ENCODE peak calls at places on chromosomes 1 and 21, in seven cellular contexts. D, N, F, R, S, O and H are unnamed samples.

GRCh38 chr1:191851799-191852595 is 306.3 kb upstream of the RGS18 start:
- DNase-seq in D (no peak), N (no peak), F (no peak), R (no peak), S (no peak), O (no peak), H (no peak)

GRCh38 chr1:32695098-32695904 is 7.3 kb downstream of the SYNC start:
- DNase-seq in D (no peak), N (no peak), F (no peak), R (peak), S (no peak), O (peak), H (no peak)

GRCh38 chr1:217717959-217718358 is 86.8 kb downstream of the SPATA17 start:
- DNase-seq in D (no peak), N (no peak), F (peak), R (no peak), S (no peak), O (no peak), H (no peak)

GRCh38 chr1:96703186-96703585 is 18.4 kb upstream of the PTBP2 start:
- DNase-seq in D (no peak), N (no peak), F (no peak), R (no peak), S (no peak), O (no peak), H (no peak)

GRCh38 chr1:37946703-37947360 is at the start of gene INPP5B:
- DNase-seq in D (peak), N (peak), F (peak), R (peak), S (peak), O (peak), H (peak)

GRCh38 chr1:93980320-93980744 is 71.1 kb upstream of the GCLM start:
- DNase-seq in D (no peak), N (no peak), F (no peak), R (no peak), S (no peak), O (no peak), H (no peak)

GRCh38 chr1:192588546-192588945 is 13.0 kb downstream of the RGS1 start:
- DNase-seq in D (no peak), N (no peak), F (no peak), R (no peak), S (no peak), O (peak), H (no peak)

GRCh38 chr1:91803847-91804545 is 82.0 kb downstream of the TGFBR3 start:
- DNase-seq in D (no peak), N (peak), F (no peak), R (no peak), S (peak), O (no peak), H (no peak)

GRCh38 chr1:218459878-218460277 is 114.7 kb downstream of the TGFB2 start:
- DNase-seq in D (no peak), N (no peak), F (peak), R (no peak), S (no peak), O (peak), H (no peak)

GRCh38 chr21:39660596-39660995 is 47.9 kb downstream of the B3GALT5 start:
- DNase-seq in D (no peak), N (no peak), F (no peak), R (no peak), S (no peak), O (peak), H (no peak)

GRCh38 chr1:177355575-177355974 is 184.8 kb downstream of the BRINP2 start:
- DNase-seq in D (no peak), N (no peak), F (no peak), R (no peak), S (no peak), O (peak), H (no peak)

GRCh38 chr21:42085246-42086077 is 14.3 kb downstream of the UMODL1 start:
- DNase-seq in D (no peak), N (no peak), F (no peak), R (no peak), S (no peak), O (no peak), H (no peak)

GRCh38 chr1:226181996-226182714 is 4.4 kb downstream of the ACBD3 start:
- DNase-seq in D (no peak), N (no peak), F (no peak), R (peak), S (no peak), O (peak), H (no peak)

GRCh38 chr1:6603424-6603850 is 768 bp upstream of the KLHL21 start:
- DNase-seq in D (no peak), N (peak), F (peak), R (peak), S (peak), O (no peak), H (no peak)

GRCh38 chr21:10639123-10639522 is 117.7 kb downstream of the TPTE start:
- DNase-seq in D (no peak), N (no peak), F (no peak), R (no peak), S (no peak), O (no peak), H (no peak)

GRCh38 chr1:162284206-162284955 is 92.3 kb downstream of the SPATA46 start:
- DNase-seq in D (no peak), N (no peak), F (no peak), R (no peak), S (no peak), O (no peak), H (no peak)

GRCh38 chr1:88302843-88303486 is 381.1 kb upstream of the PKN2 start:
- DNase-seq in D (no peak), N (no peak), F (no peak), R (no peak), S (no peak), O (peak), H (no peak)

GRCh38 chr1:235995511-235995910 is 69.4 kb downstream of the NID1 start:
- DNase-seq in D (no peak), N (no peak), F (no peak), R (no peak), S (no peak), O (no peak), H (no peak)

GRCh38 chr1:17858027-17858426 is 102.9 kb downstream of the ACTL8 start:
- DNase-seq in D (no peak), N (no peak), F (no peak), R (no peak), S (no peak), O (no peak), H (no peak)

GRCh38 chr1:115761601-115762302 is 6.8 kb downstream of the CASQ2 start:
- DNase-seq in D (no peak), N (no peak), F (no peak), R (no peak), S (no peak), O (no peak), H (no peak)

GRCh38 chr1:24639881-24640280 is 3.2 kb upstream of the SRRM1 start:
- DNase-seq in D (no peak), N (no peak), F (no peak), R (no peak), S (no peak), O (no peak), H (no peak)

GRCh38 chr1:67580671-67581403 is 104.2 kb upstream of the GADD45A start:
- DNase-seq in D (no peak), N (no peak), F (no peak), R (peak), S (no peak), O (no peak), H (no peak)

GRCh38 chr1:106620521-106620954 is 435.9 kb upstream of the PRMT6 start:
- DNase-seq in D (no peak), N (no peak), F (no peak), R (no peak), S (no peak), O (no peak), H (no peak)